ENCODE peak calls at places on chromosomes 13 and 19, in four cellular contexts. One of them, this sample, is unnamed. For H3K4me1, the result is how much of the 10 kb centered on the place peaks cover.

GRCh38 chr19:2978467-2978767 is 1.1 kb downstream of the TLE6 start:
- DNase-seq in HCT116: no peak
- DNase-seq in HepG2: no peak
- DNase-seq in K562: no peak
- DNase-seq in this sample: no peak

GRCh38 chr13:29721766-29722165 is 126.3 kb upstream of the SLC7A1 start:
- DNase-seq in HCT116: no peak
- DNase-seq in HepG2: no peak
- DNase-seq in K562: no peak
- DNase-seq in this sample: no peak

GRCh38 chr13:25085125-25085742 is 10.7 kb upstream of the PABPC3 start:
- DNase-seq in HCT116: peak
- DNase-seq in HepG2: peak
- DNase-seq in K562: no peak
- DNase-seq in this sample: peak

GRCh38 chr13:30077338-30077737 is 226.9 kb upstream of the UBL3 start:
- DNase-seq in HCT116: no peak
- DNase-seq in HepG2: no peak
- DNase-seq in K562: no peak
- DNase-seq in this sample: no peak

GRCh38 chr19:50322234-50322633 is 6.9 kb downstream of the KCNC3 start:
- DNase-seq in HCT116: no peak
- DNase-seq in HepG2: no peak
- DNase-seq in K562: no peak
- DNase-seq in this sample: no peak

GRCh38 chr19:5230730-5231555 is 109.7 kb downstream of the PTPRS start:
- DNase-seq in HCT116: no peak
- DNase-seq in HepG2: no peak
- DNase-seq in K562: no peak
- DNase-seq in this sample: no peak

GRCh38 chr13:93290503-93290902 is 63.9 kb downstream of the GPC6 start:
- DNase-seq in HCT116: no peak
- DNase-seq in HepG2: no peak
- DNase-seq in K562: no peak
- DNase-seq in this sample: no peak

GRCh38 chr13:75760182-75760981 is 124.3 kb downstream of the LMO7 start:
- DNase-seq in HCT116: peak
- DNase-seq in HepG2: peak
- DNase-seq in K562: no peak
- DNase-seq in this sample: no peak

GRCh38 chr19:3397266-3398022 is 31.1 kb downstream of the NFIC start:
- DNase-seq in HCT116: peak
- DNase-seq in HepG2: peak
- DNase-seq in K562: peak
- DNase-seq in this sample: peak

GRCh38 chr19:38093154-38093553 is 130.9 kb downstream of the DPF1 start:
- DNase-seq in HCT116: no peak
- DNase-seq in HepG2: no peak
- DNase-seq in K562: no peak
- DNase-seq in this sample: no peak

GRCh38 chr13:60837806-60838205 is 440.8 kb downstream of the TDRD3 start:
- DNase-seq in HCT116: no peak
- DNase-seq in HepG2: no peak
- DNase-seq in K562: no peak
- DNase-seq in this sample: no peak

GRCh38 chr19:10404888-10405808 is 1.8 kb upstream of the CDC37 start:
- DNase-seq in HCT116: no peak
- DNase-seq in HepG2: no peak
- DNase-seq in K562: peak
- DNase-seq in this sample: peak

GRCh38 chr13:79973533-79973963 is 367.4 kb downstream of the SPRY2 start:
- DNase-seq in HCT116: no peak
- DNase-seq in HepG2: no peak
- DNase-seq in K562: peak
- DNase-seq in this sample: peak

GRCh38 chr19:48319647-48320537 is 5.5 kb upstream of the EMP3 start:
- DNase-seq in HCT116: peak
- DNase-seq in HepG2: peak
- DNase-seq in K562: peak
- DNase-seq in this sample: peak

GRCh38 chr19:7550987-7551761 is 15.7 kb downstream of the PNPLA6 start:
- DNase-seq in HCT116: peak
- DNase-seq in HepG2: no peak
- DNase-seq in K562: peak
- DNase-seq in this sample: peak

GRCh38 chr19:1489463-1489971 is 633 bp downstream of the PCSK4 start:
- DNase-seq in HCT116: no peak
- DNase-seq in HepG2: no peak
- DNase-seq in K562: peak
- DNase-seq in this sample: peak

GRCh38 chr13:28493740-28494536 is 990 bp downstream of the FLT1 start:
- DNase-seq in HCT116: no peak
- DNase-seq in HepG2: no peak
- DNase-seq in K562: no peak
- DNase-seq in this sample: peak

DNA sequence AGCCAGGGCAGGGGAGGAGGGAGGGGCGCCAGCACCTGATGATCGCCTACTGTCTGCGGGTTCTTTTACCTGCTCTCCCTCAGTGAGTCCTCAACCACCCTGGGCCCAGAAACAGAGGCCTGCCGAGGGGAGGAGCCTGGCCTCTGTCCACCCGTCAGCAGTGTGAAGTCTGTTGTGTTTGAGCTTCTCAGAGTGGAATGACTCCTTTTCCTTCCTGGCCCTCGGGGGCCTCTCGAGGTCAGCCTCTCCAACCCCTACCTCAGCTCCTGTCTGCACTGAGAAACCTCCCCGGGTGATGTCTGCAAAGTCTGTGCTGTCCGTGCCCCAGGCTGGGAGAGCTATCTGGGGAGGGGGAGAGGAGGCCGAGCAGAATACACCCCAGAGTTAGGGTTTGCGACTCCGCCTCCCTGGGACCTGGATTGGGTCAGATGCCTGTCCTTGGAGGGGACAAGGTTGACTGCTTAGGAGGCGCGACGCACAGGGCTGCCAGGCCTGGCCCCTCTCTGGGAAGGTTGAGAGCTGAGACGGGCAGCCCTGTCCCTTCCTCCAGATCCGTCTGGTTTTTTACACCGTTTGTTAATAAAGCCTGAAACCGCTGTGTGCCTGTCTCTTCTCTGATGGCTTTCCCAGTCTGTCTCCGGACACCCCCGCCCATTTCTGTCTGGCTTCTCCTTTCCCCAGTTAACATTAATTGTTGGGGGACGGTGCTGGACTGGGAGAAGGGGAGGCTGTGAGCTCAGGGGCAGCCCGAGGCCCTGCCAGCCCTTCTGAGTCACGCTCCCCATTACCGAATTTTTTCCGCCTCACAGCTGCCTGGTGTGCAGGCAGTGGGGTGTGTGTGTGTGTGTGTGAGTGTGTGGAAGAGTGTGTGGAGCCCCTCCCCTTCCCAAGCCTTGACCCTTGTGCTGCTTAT is 1.0 kb upstream of the SSC5D start:
- DNase-seq in HCT116: no peak
- DNase-seq in HepG2: peak
- DNase-seq in K562: peak
- DNase-seq in this sample: peak
- H3K4me1 ChIP-seq in HCT116: under half
- H3K4me1 ChIP-seq in HepG2: under half
- H3K4me1 ChIP-seq in K562: under half
- H3K4me1 ChIP-seq in this sample: under half

GRCh38 chr19:18474366-18474887 is 36.5 kb upstream of the ISYNA1 start:
- DNase-seq in HCT116: no peak
- DNase-seq in HepG2: no peak
- DNase-seq in K562: no peak
- DNase-seq in this sample: no peak
- TF ChIP-seq ELF1 in HCT116: no peak
- TF ChIP-seq ELF1 in HepG2: no peak
- TF ChIP-seq ELF1 in K562: no peak
- TF ChIP-seq ELF1 in this sample: no peak

GRCh38 chr13:50592412-50593145 is 250.9 kb downstream of the DLEU7 start:
- DNase-seq in HCT116: no peak
- DNase-seq in HepG2: no peak
- DNase-seq in K562: no peak
- DNase-seq in this sample: no peak
- H3K4me1 ChIP-seq in HCT116: under half
- H3K4me1 ChIP-seq in HepG2: under half
- H3K4me1 ChIP-seq in K562: under half
- H3K4me1 ChIP-seq in this sample: under half

GRCh38 chr13:65768545-65768944 is 1461.6 kb downstream of the PCDH9 start:
- DNase-seq in HCT116: no peak
- DNase-seq in HepG2: no peak
- DNase-seq in K562: no peak
- DNase-seq in this sample: no peak
- TF ChIP-seq ELF1 in HCT116: no peak
- TF ChIP-seq ELF1 in HepG2: no peak
- TF ChIP-seq ELF1 in K562: no peak
- TF ChIP-seq ELF1 in this sample: no peak

GRCh38 chr19:35859414-35859813 is 2.7 kb downstream of the KIRREL2 start:
- DNase-seq in HCT116: no peak
- DNase-seq in HepG2: no peak
- DNase-seq in K562: no peak
- DNase-seq in this sample: no peak

GRCh38 chr19:35858311-35858710 is 1.6 kb downstream of the KIRREL2 start:
- DNase-seq in HCT116: no peak
- DNase-seq in HepG2: no peak
- DNase-seq in K562: no peak
- DNase-seq in this sample: no peak

GRCh38 chr19:35856001-35856400 is 710 bp upstream of the KIRREL2 start:
- DNase-seq in HCT116: no peak
- DNase-seq in HepG2: no peak
- DNase-seq in K562: peak
- DNase-seq in this sample: peak

GRCh38 chr19:35853038-35853756 is 893 bp upstream of the NPHS1 start:
- DNase-seq in HCT116: no peak
- DNase-seq in HepG2: no peak
- DNase-seq in K562: no peak
- DNase-seq in this sample: no peak

DNA sequence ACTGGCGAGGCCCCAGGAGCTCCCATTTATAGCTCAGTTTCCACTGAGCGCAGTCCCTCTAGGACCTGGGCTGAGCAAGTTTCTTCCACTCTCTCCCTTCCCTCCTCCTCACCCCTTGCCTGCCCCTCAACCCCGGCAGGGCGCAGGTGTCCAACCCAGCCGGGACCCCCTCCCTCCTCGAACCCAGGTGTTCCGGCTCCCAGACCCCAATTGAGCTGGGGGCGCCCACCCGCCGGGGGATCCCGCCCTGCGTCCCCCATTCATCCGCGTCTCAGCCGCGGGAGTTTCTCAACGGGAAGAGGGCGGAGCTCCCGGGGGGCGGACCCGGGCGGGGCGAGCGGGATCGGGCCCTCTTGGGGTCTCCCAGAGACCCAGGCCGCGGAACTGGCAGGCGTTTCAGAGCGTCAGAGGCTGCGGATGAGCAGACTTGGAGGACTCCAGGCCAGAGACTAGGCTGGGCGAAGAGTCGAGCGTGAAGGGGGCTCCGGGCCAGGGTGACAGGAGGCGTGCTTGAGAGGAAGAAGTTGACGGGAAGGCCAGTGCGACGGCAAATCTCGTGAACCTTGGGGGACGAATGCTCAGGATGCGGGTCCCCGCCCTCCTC is at the start of gene KIRREL2:
- DNase-seq in HCT116: no peak
- DNase-seq in HepG2: no peak
- DNase-seq in K562: peak
- DNase-seq in this sample: peak
- H3K4me1 ChIP-seq in HCT116: under half
- H3K4me1 ChIP-seq in HepG2: under half
- H3K4me1 ChIP-seq in K562: under half
- H3K4me1 ChIP-seq in this sample: under half